ENCODE peak calls at places on chromosome 22, in four cellular contexts. U is ovary, E is GM23338, T is body of pancreas. V is an unnamed sample.

GRCh38 chr22:43183496-43184263 is 3.3 kb downstream of the TTLL12 start:
- DNase-seq in T (no peak), E (no peak), U (no peak), V (no peak)

GRCh38 chr22:17853066-17853465 is 78.8 kb upstream of the BID start:
- DNase-seq in T (peak; percentile 45), E (no peak), U (no peak), V (no peak)

GRCh38 chr22:47196493-47196849 is 434.0 kb downstream of the TBC1D22A start:
- DNase-seq in T (no peak), E (no peak), U (no peak), V (peak; percentile 2)

GRCh38 chr22:26406118-26406517 is 22.9 kb upstream of the ASPHD2 start:
- DNase-seq in T (no peak), E (peak; percentile 20), U (no peak), V (no peak)

GRCh38 chr22:17783773-17784480 is 9.7 kb upstream of the BID start:
- DNase-seq in U (no peak), E (no peak), T (no peak), V (no peak)

GRCh38 chr22:42747701-42748513 is 27.2 kb upstream of the A4GALT start:
- DNase-seq in E (no peak), T (no peak), U (no peak), V (no peak)

GRCh38 chr22:33111491-33111890 is 53.3 kb upstream of the SYN3 start:
- DNase-seq in E (peak; percentile 35), T (no peak), U (no peak), V (no peak)

GRCh38 chr22:47808886-47809620 is 1046.6 kb downstream of the TBC1D22A start:
- DNase-seq in T (no peak), U (no peak), E (no peak), V (no peak)

GRCh38 chr22:37636186-37636948 is 3.1 kb upstream of the SH3BP1 start:
- DNase-seq in E (peak; percentile 47), T (no peak), U (no peak), V (no peak)

GRCh38 chr22:43349636-43350035 is 6.5 kb upstream of the SCUBE1 start:
- DNase-seq in U (no peak), T (no peak), E (no peak), V (no peak)

GRCh38 chr22:43511276-43511910 is 99.6 kb downstream of the MPPED1 start:
- DNase-seq in T (no peak), E (no peak), U (no peak), V (no peak)

GRCh38 chr22:33803371-33803770 is 116.9 kb downstream of the LARGE1 start:
- DNase-seq in U (no peak), T (no peak), E (no peak), V (peak; percentile 66)

GRCh38 chr22:37777122-37777687 is 30.5 kb upstream of the GCAT start:
- DNase-seq in U (peak; percentile 58), T (peak; percentile 89), E (peak; percentile 35), V (peak; percentile 83)

GRCh38 chr22:24207264-24208011 is 26.2 kb downstream of the SUSD2 start:
- DNase-seq in T (no peak), U (no peak), E (no peak), V (no peak)

GRCh38 chr22:22796729-22797128 is 90.9 kb upstream of the IGLL5 start:
- DNase-seq in U (no peak), T (no peak), E (no peak), V (no peak)

GRCh38 chr22:24424001-24424900 is 3.1 kb upstream of the ADORA2A start:
- DNase-seq in T (no peak), E (peak; percentile 72), U (no peak), V (no peak)

GRCh38 chr22:21989049-21989448 is 6.5 kb upstream of the TOP3B start:
- DNase-seq in E (no peak), T (no peak), U (no peak), V (no peak)

GRCh38 chr22:23375031-23375827 is 194.9 kb downstream of the BCR start:
- DNase-seq in E (no peak), U (no peak), T (no peak), V (no peak)

GRCh38 chr22:44814266-44815098 is 62.1 kb downstream of the ARHGAP8 start:
- DNase-seq in E (no peak), T (no peak), U (no peak), V (peak; percentile 46)

GRCh38 chr22:43013355-43014061 is 1.4 kb downstream of the PACSIN2 start:
- DNase-seq in U (no peak), T (peak; percentile 59), E (no peak), V (no peak)

GRCh38 chr22:44462246-44463015 is 35.6 kb downstream of the RTL6 start:
- DNase-seq in U (no peak), T (no peak), E (no peak), V (no peak)

GRCh38 chr22:44620129-44620840 is 81.7 kb upstream of the PRR5 start:
- DNase-seq in E (peak; percentile 97), T (peak; percentile 45), U (peak; percentile 63), V (peak; percentile 76)

GRCh38 chr22:44918166-44918924 is 91.5 kb downstream of the PHF21B start:
- DNase-seq in T (no peak), E (no peak), U (no peak), V (peak; percentile 50)

GRCh38 chr22:38906024-38906423 is 34.0 kb upstream of the CBX6 start:
- DNase-seq in E (no peak), U (no peak), T (no peak), V (no peak)

GRCh38 chr22:39661842-39662676 is 91.5 kb downstream of the CACNA1I start:
- DNase-seq in U (no peak), E (peak; percentile 97), T (peak; percentile 49), V (no peak)

GRCh38 chr22:25113316-25113721 is 86.3 kb upstream of the CRYBB3 start:
- DNase-seq in U (no peak), T (no peak), E (no peak), V (no peak)

GRCh38 chr22:20140107-20140445 is 8.5 kb downstream of the ZDHHC8 start:
- DNase-seq in E (no peak), T (no peak), U (no peak), V (no peak)

GRCh38 chr22:20140521-20140964 is 8.9 kb downstream of the ZDHHC8 start:
- DNase-seq in U (no peak), T (no peak), E (no peak), V (no peak)

GRCh38 chr22:20138868-20139267 is 7.3 kb downstream of the ZDHHC8 start:
- DNase-seq in E (no peak), T (no peak), U (no peak), V (no peak)

GRCh38 chr22:20138417-20138738 is 6.8 kb downstream of the ZDHHC8 start:
- DNase-seq in T (no peak), E (no peak), U (no peak), V (no peak)

GRCh38 chr22:20139391-20140106 is 7.9 kb downstream of the ZDHHC8 start:
- DNase-seq in T (no peak), U (no peak), E (no peak), V (no peak)
- H3K27ac ChIP-seq in T (no peak overlapping the region), U (no peak overlapping the region), E (no peak overlapping the region), V (no peak overlapping the region)

GRCh38 chr22:41516462-41516861 is 27.8 kb downstream of the POLR3H start:
- DNase-seq in U (no peak), T (no peak), E (peak; percentile 37), V (no peak)

GRCh38 chr22:41511521-41511968 is 32.7 kb downstream of the POLR3H start:
- DNase-seq in U (no peak), T (no peak), E (no peak), V (no peak)

GRCh38 chr22:41513391-41513790 is 30.9 kb downstream of the POLR3H start:
- DNase-seq in T (no peak), U (no peak), E (no peak), V (no peak)

GRCh38 chr22:41508770-41509170 is 35.5 kb downstream of the POLR3H start:
- DNase-seq in T (no peak), E (no peak), U (no peak), V (peak; percentile 75)

DNA sequence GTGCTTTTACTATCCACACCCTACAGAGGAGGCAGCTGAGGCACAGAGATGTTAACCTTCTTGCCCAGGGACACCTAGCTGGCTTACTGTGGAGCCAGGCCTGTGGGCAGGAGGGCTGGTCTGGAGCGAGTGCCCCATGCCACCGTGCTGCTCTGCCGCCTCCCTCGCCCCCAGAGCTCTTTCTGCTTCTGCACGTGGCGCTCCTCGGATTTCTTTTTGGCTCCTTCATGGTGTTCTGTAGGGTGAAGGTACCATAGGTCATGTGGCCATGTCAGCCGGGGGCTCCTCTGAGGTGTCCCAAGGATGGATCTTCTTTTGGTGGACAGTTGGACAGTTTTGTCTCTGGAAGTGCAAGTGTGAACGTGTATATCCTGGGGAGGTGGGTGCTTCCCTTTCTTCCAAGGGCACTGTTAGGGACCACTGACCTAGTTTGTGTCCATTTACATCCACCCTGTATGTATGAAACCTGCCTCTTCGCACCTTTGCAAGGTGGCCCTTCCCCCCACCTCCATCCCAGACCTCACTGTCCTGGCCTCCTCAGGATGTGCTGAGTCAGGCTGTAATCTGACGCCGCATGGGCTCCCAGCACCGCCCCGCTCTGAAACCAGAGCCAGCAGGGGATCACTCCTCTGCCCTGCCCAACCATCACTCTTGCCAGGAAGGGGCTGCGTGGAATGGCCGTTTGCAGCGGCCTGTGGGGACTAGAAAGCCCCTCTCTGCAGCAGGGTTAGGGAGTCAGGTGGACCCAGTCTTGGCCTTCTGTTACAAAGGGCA is 31.7 kb downstream of the POLR3H start:
- DNase-seq in T (no peak), U (peak; percentile 63), E (peak; percentile 96), V (no peak)
- H3K4me1 ChIP-seq in T (peaks cover 24% of the 10 kb centered on the region), U (peaks cover 9% of the 10 kb centered on the region), E (peaks cover 16% of the 10 kb centered on the region), V (peaks cover 30% of the 10 kb centered on the region)

DNA sequence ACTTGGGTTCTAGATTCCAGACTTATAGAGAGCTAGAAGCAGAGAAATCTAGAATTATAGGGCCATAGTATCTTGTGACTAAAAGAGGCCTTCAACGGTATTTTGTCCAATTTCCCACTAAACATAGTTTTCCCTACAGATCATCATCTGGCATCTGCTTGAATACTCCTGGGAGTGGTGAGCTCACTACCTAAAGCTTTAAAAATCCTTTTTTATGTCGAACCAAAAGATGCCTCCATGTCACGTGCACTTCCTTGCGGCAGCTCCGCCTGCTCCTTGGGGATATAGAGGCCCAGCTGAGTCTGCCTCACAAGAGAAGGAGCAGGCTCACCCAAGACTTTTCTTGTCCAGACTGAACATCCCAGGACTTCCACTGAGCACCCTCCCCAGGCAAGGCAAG is 4.3 kb upstream of the MB start:
- DNase-seq in U (no peak), E (no peak), T (no peak), V (no peak)
- H3K4me3 ChIP-seq in U (no peak overlapping the region), E (no peak overlapping the region), T (no peak overlapping the region), V (no peak overlapping the region)

GRCh38 chr22:50440544-50441249 is 34.1 kb downstream of the SBF1 start:
- DNase-seq in U (no peak), E (no peak), T (peak; percentile 14), V (no peak)
- H3K27ac ChIP-seq in U (no peak overlapping the region), E (no peak overlapping the region), T (no peak overlapping the region), V (no peak overlapping the region)

GRCh38 chr22:46012881-46013281 is 35.9 kb upstream of the WNT7B start:
- DNase-seq in U (peak; percentile 55), E (no peak), T (no peak), V (no peak)
- H3K4me1 ChIP-seq in U (peaks cover 12% of the 10 kb centered on the region), E (peaks cover 3% of the 10 kb centered on the region), T (peaks cover 49% of the 10 kb centered on the region), V (no peaks in the 10 kb centered on the region)

GRCh38 chr22:48850658-48851287 is 976.9 kb downstream of the BRD1 start:
- DNase-seq in T (no peak), E (no peak), U (no peak), V (peak; percentile 37)
- H3K4me3 ChIP-seq in T (no peak overlapping the region), E (no peak overlapping the region), U (no peak overlapping the region), V (no peak overlapping the region)

DNA sequence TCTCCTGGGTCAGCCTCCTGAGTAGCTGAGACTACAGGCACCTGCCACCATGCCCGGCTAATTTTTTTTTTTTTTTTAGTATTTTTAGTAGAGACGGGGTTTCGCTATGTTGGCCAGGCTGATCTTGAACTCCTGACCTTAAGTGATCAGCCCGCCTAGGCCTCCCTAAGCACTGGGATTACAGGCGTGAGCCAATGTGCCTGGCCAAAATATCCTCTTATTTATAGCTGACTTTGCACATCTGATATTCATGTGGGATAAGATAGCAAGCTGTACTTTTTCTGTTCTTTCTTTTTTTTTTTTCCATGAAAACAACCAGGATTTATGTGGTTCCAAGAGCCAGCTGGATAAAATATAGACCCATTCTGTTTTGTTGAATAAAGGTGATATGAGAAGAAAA is 12.1 kb upstream of the XBP1 start:
- DNase-seq in U (no peak), T (peak; percentile 37), E (no peak), V (no peak)
- H3K27ac ChIP-seq in U (no peak overlapping the region), T (peak overlapping the region; percentile 84), E (no peak overlapping the region), V (peak overlapping the region; percentile 45)